ENCODE peak calls at places on chromosomes 16 and 17, in four cellular contexts. R, P, M and Q are unnamed samples.

GRCh38 chr17:54559883-54560282 is 340.8 kb upstream of the TOM1L1 start:
- DNase-seq in M (no peak), R (no peak), P (no peak), Q (no peak)

GRCh38 chr17:57876866-57877237 is 27.0 kb upstream of the MRPS23 start:
- DNase-seq in M (no peak), P (no peak), R (no peak), Q (no peak)

GRCh38 chr16:84132527-84133285 is 12.3 kb downstream of the HSDL1 start:
- DNase-seq in P (no peak), R (no peak), M (no peak), Q (no peak)

GRCh38 chr17:27549251-27549919 is 81.6 kb upstream of the LGALS9 start:
- DNase-seq in R (no peak), P (peak; percentile 61), M (no peak), Q (peak; percentile 57)

GRCh38 chr17:53449324-53449723 is 373.4 kb upstream of the KIF2B start:
- DNase-seq in P (no peak), R (no peak), M (no peak), Q (no peak)

GRCh38 chr17:4184811-4185210 is 41.8 kb downstream of the CYB5D2 start:
- DNase-seq in M (no peak), P (no peak), R (no peak), Q (no peak)

GRCh38 chr17:46764709-46765401 is 53.6 kb downstream of the WNT3 start:
- DNase-seq in R (peak; percentile 33), M (no peak), P (peak; percentile 38), Q (no peak)

GRCh38 chr16:29645699-29646187 is 17.3 kb upstream of the SPN start:
- DNase-seq in P (no peak), R (no peak), M (no peak), Q (no peak)

GRCh38 chr17:21522755-21523154 is 146.6 kb downstream of the KCNJ12 start:
- DNase-seq in P (no peak), R (no peak), M (no peak), Q (no peak)

GRCh38 chr16:3578610-3579551 is 1.7 kb upstream of the NLRC3 start:
- DNase-seq in P (no peak), R (no peak), M (no peak), Q (no peak)

GRCh38 chr17:31560836-31561235 is 169.4 kb downstream of the RAB11FIP4 start:
- DNase-seq in P (no peak), M (no peak), R (no peak), Q (no peak)